ENCODE peak calls at places on chromosomes 5 and 9, in four cellular contexts. One of them, this sample, is unnamed.

GRCh38 chr9:68979538-68980314 is 34.2 kb downstream of the PRKACG start:
- DNase-seq in GM12878: no peak
- DNase-seq in SK-N-SH: no peak
- DNase-seq in H1: no peak
- DNase-seq in this sample: no peak

GRCh38 chr5:150464554-150465012 is 15.0 kb upstream of the RPS14 start:
- DNase-seq in SK-N-SH: no peak
- DNase-seq in GM12878: no peak
- DNase-seq in H1: peak
- DNase-seq in this sample: no peak

GRCh38 chr5:142432369-142432863 is 107.6 kb upstream of the SPRY4 start:
- DNase-seq in SK-N-SH: no peak
- DNase-seq in GM12878: no peak
- DNase-seq in H1: no peak
- DNase-seq in this sample: no peak

GRCh38 chr5:180400416-180400815 is 47.3 kb upstream of the GFPT2 start:
- DNase-seq in H1: no peak
- DNase-seq in GM12878: no peak
- DNase-seq in SK-N-SH: no peak
- DNase-seq in this sample: peak

GRCh38 chr5:98771389-98772109 is 1.9 kb upstream of the RGMB start:
- DNase-seq in GM12878: peak
- DNase-seq in H1: no peak
- DNase-seq in SK-N-SH: peak
- DNase-seq in this sample: peak

GRCh38 chr5:154303133-154303532 is 112.6 kb downstream of the GALNT10 start:
- DNase-seq in GM12878: no peak
- DNase-seq in SK-N-SH: no peak
- DNase-seq in H1: peak
- DNase-seq in this sample: no peak

GRCh38 chr5:45399041-45399440 is 297.1 kb downstream of the HCN1 start:
- DNase-seq in GM12878: no peak
- DNase-seq in SK-N-SH: no peak
- DNase-seq in H1: peak
- DNase-seq in this sample: no peak

GRCh38 chr5:176541338-176542134 is 4.3 kb upstream of the RNF44 start:
- DNase-seq in H1: peak
- DNase-seq in SK-N-SH: no peak
- DNase-seq in GM12878: no peak
- DNase-seq in this sample: peak

GRCh38 chr9:110047955-110048472 is 159.9 kb downstream of the C9orf152 start:
- DNase-seq in SK-N-SH: peak
- DNase-seq in GM12878: no peak
- DNase-seq in H1: peak
- DNase-seq in this sample: no peak

GRCh38 chr9:29830815-29831214 is 2257.5 kb upstream of the C9orf72 start:
- DNase-seq in H1: no peak
- DNase-seq in SK-N-SH: peak
- DNase-seq in GM12878: no peak
- DNase-seq in this sample: no peak

GRCh38 chr9:127898433-127899199 is 787 bp downstream of the ST6GALNAC6 start:
- DNase-seq in GM12878: no peak
- DNase-seq in H1: no peak
- DNase-seq in SK-N-SH: peak
- DNase-seq in this sample: peak

GRCh38 chr5:1550287-1551076 is 26.7 kb upstream of the LPCAT1 start:
- DNase-seq in H1: peak
- DNase-seq in SK-N-SH: no peak
- DNase-seq in GM12878: no peak
- DNase-seq in this sample: no peak

GRCh38 chr5:64811050-64811640 is 42.4 kb downstream of the CWC27 start:
- DNase-seq in SK-N-SH: peak
- DNase-seq in GM12878: peak
- DNase-seq in H1: no peak
- DNase-seq in this sample: peak

GRCh38 chr9:126522957-126523356 is 90.8 kb upstream of the LMX1B start:
- DNase-seq in GM12878: no peak
- DNase-seq in H1: no peak
- DNase-seq in SK-N-SH: peak
- DNase-seq in this sample: no peak

GRCh38 chr9:126521551-126521950 is 92.2 kb upstream of the LMX1B start:
- DNase-seq in H1: no peak
- DNase-seq in SK-N-SH: no peak
- DNase-seq in GM12878: no peak
- DNase-seq in this sample: no peak

GRCh38 chr9:126524353-126525077 is 89.2 kb upstream of the LMX1B start:
- DNase-seq in H1: no peak
- DNase-seq in GM12878: no peak
- DNase-seq in SK-N-SH: no peak
- DNase-seq in this sample: no peak

GRCh38 chr9:126521976-126522590 is 91.6 kb upstream of the LMX1B start:
- DNase-seq in GM12878: no peak
- DNase-seq in H1: no peak
- DNase-seq in SK-N-SH: no peak
- DNase-seq in this sample: no peak

GRCh38 chr9:126523621-126524111 is 90.1 kb upstream of the LMX1B start:
- DNase-seq in SK-N-SH: peak
- DNase-seq in GM12878: no peak
- DNase-seq in H1: no peak
- DNase-seq in this sample: no peak
- TF ChIP-seq NRF1 in SK-N-SH: no peak
- TF ChIP-seq NRF1 in GM12878: no peak
- TF ChIP-seq NRF1 in H1: no peak
- TF ChIP-seq NRF1 in this sample: no peak

DNA sequence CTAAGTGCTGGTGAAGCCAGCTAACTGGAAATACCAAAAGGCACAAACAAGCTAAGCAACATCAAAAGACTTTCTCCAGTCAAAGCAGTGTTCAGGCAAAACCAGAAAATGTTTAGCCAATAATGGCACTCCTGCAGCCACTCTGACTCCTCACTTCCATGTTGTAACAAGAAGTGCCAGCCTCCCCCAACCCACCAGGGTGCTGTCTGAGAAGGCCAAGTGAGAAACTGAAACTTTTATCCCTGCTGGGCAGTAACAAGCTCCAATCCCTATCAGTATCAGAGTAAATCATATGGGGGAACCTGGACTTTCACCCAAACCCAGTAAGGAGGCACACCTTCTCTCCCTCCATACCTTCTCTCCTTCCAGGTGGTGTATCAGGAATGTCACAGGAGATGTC is 414.8 kb upstream of the NMUR2 start:
- DNase-seq in GM12878: no peak
- DNase-seq in H1: no peak
- DNase-seq in SK-N-SH: no peak
- DNase-seq in this sample: no peak
- TF ChIP-seq NRF1 in GM12878: no peak
- TF ChIP-seq NRF1 in H1: no peak
- TF ChIP-seq NRF1 in SK-N-SH: no peak
- TF ChIP-seq NRF1 in this sample: no peak

GRCh38 chr5:111685969-111686368 is 71.0 kb downstream of the NREP start:
- DNase-seq in SK-N-SH: no peak
- DNase-seq in GM12878: no peak
- DNase-seq in H1: no peak
- DNase-seq in this sample: no peak
- TF ChIP-seq NRF1 in SK-N-SH: no peak
- TF ChIP-seq NRF1 in GM12878: no peak
- TF ChIP-seq NRF1 in H1: no peak
- TF ChIP-seq NRF1 in this sample: no peak

GRCh38 chr5:9850456-9850855 is 220.3 kb upstream of the TAS2R1 start:
- DNase-seq in SK-N-SH: no peak
- DNase-seq in GM12878: no peak
- DNase-seq in H1: no peak
- DNase-seq in this sample: no peak
- TF ChIP-seq NRF1 in SK-N-SH: no peak
- TF ChIP-seq NRF1 in GM12878: no peak
- TF ChIP-seq NRF1 in H1: no peak
- TF ChIP-seq NRF1 in this sample: no peak

GRCh38 chr9:87657190-87657589 is 68.7 kb upstream of the CTSL start:
- DNase-seq in SK-N-SH: no peak
- DNase-seq in H1: no peak
- DNase-seq in GM12878: no peak
- DNase-seq in this sample: no peak
- TF ChIP-seq NRF1 in SK-N-SH: no peak
- TF ChIP-seq NRF1 in H1: no peak
- TF ChIP-seq NRF1 in GM12878: no peak
- TF ChIP-seq NRF1 in this sample: no peak

GRCh38 chr5:73853091-73853490 is 227.1 kb downstream of the ARHGEF28 start:
- DNase-seq in H1: no peak
- DNase-seq in SK-N-SH: no peak
- DNase-seq in GM12878: peak
- DNase-seq in this sample: no peak
- TF ChIP-seq NRF1 in H1: no peak
- TF ChIP-seq NRF1 in SK-N-SH: no peak
- TF ChIP-seq NRF1 in GM12878: no peak
- TF ChIP-seq NRF1 in this sample: no peak

DNA sequence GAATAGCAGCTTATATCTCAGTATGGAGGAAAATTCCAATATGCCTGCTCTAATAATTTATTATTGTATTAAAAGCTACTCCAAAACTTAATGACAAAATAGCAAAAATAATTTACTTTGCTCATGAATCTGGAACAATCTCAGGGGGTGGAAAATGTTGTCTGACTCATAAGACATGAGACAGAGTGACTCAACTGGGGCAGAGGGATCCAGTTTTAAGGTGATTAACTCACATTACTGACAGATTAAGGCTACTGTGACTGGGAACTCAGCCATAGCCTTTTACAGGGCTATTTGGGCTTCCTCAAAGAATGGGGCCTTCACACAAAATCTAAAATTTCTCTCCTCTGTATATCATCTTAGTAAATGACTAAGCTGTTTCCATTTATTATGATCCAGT is 1172.9 kb downstream of the CDH12 start:
- DNase-seq in GM12878: no peak
- DNase-seq in H1: no peak
- DNase-seq in SK-N-SH: no peak
- DNase-seq in this sample: no peak
- TF ChIP-seq NRF1 in GM12878: no peak
- TF ChIP-seq NRF1 in H1: no peak
- TF ChIP-seq NRF1 in SK-N-SH: no peak
- TF ChIP-seq NRF1 in this sample: no peak

DNA sequence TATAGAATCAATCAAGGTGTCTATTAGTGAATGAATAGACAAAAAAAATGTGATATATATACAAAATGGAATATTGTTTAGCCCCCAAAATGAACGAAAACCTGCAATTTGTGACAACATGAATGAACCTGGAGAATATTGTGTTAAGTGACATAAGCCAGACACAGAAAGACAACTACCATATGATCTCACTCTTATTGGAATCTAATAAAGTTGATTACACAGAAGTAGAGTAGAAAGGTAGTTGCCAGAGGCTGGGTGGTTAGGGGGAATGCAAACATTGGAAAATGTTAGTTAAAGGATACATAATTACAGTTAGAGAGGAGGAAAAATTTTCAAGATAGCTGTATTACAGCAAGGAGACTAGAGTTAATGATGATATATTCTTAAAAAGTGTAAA is 1962.3 kb downstream of the EFNA5 start:
- DNase-seq in SK-N-SH: no peak
- DNase-seq in GM12878: no peak
- DNase-seq in H1: no peak
- DNase-seq in this sample: no peak
- TF ChIP-seq NRF1 in SK-N-SH: no peak
- TF ChIP-seq NRF1 in GM12878: no peak
- TF ChIP-seq NRF1 in H1: no peak
- TF ChIP-seq NRF1 in this sample: no peak

GRCh38 chr5:139636207-139636792 is 11.8 kb upstream of the CXXC5 start:
- DNase-seq in GM12878: peak
- DNase-seq in SK-N-SH: peak
- DNase-seq in H1: peak
- DNase-seq in this sample: no peak
- TF ChIP-seq NRF1 in GM12878: no peak
- TF ChIP-seq NRF1 in SK-N-SH: no peak
- TF ChIP-seq NRF1 in H1: no peak
- TF ChIP-seq NRF1 in this sample: no peak

GRCh38 chr5:54870251-54870650 is 115.1 kb downstream of the ESM1 start:
- DNase-seq in SK-N-SH: no peak
- DNase-seq in GM12878: no peak
- DNase-seq in H1: no peak
- DNase-seq in this sample: no peak

GRCh38 chr5:54868511-54869483 is 116.6 kb downstream of the ESM1 start:
- DNase-seq in SK-N-SH: no peak
- DNase-seq in GM12878: no peak
- DNase-seq in H1: no peak
- DNase-seq in this sample: no peak

GRCh38 chr5:54872810-54873209 is 112.6 kb downstream of the ESM1 start:
- DNase-seq in SK-N-SH: no peak
- DNase-seq in H1: no peak
- DNase-seq in GM12878: no peak
- DNase-seq in this sample: no peak

GRCh38 chr5:54869691-54870090 is 115.7 kb downstream of the ESM1 start:
- DNase-seq in H1: no peak
- DNase-seq in GM12878: no peak
- DNase-seq in SK-N-SH: no peak
- DNase-seq in this sample: no peak

DNA sequence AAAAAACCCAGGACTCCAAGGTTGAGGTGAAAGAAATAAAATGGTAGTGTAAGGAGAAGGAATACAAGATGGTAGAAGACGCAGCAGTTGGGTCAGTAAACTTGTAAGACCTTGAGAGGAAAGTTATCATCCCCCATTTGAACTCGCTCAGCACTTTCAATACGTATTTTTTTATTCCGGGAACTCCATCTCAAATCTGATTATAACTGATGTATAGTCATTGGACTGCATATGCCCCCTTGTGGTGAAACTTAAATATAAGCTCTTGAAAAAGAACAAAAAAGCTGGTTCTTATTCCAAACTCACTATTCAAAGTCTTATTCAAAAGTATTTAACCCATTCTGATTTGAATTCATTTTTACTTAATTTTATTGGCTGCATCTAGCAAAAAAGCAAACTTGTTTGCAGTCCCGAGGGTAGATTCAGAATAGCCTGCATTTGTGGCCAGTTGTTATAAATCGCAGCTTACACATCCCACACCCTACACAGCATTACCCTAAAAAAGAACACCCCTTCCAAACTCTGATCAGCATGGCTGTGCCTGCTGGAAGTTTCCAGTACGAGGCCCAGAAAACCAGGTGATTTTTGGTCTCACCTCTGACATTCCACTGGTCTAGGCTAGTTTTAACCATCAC is 118.0 kb downstream of the ESM1 start:
- DNase-seq in GM12878: no peak
- DNase-seq in SK-N-SH: peak
- DNase-seq in H1: no peak
- DNase-seq in this sample: peak
- TF ChIP-seq NRF1 in GM12878: no peak
- TF ChIP-seq NRF1 in SK-N-SH: no peak
- TF ChIP-seq NRF1 in H1: no peak
- TF ChIP-seq NRF1 in this sample: no peak

This sample was measured in K562.